ENCODE peak calls at places on chromosomes 7 and 10, in six cellular contexts. Q is IMR-90, K is transverse colon, I is body of pancreas, P is A549, S is heart left ventricle. G is an unnamed sample. For H3K4me1, the result is how much of the 10 kb centered on the place peaks cover.

GRCh38 chr10:62681211-62681940 is 123.1 kb upstream of the ADO start:
- DNase-seq in Q (no peak), P (no peak), I (no peak), K (peak), S (no peak), G (no peak)

GRCh38 chr7:74449809-74450397 is 3.8 kb upstream of the GTF2IRD1 start:
- DNase-seq in I (peak), P (peak), S (no peak), Q (peak), K (peak), G (peak)

GRCh38 chr7:90178592-90179279 is 24.5 kb downstream of the STEAP1 start:
- DNase-seq in I (no peak), P (peak), Q (peak), S (no peak), K (no peak), G (no peak)

GRCh38 chr10:87960230-87960629 is 96.8 kb downstream of the PTEN start:
- DNase-seq in I (peak), Q (peak), S (no peak), K (no peak), P (peak), G (no peak)

GRCh38 chr7:152105205-152105604 is 79.7 kb downstream of the GALNT11 start:
- DNase-seq in P (no peak), Q (no peak), K (no peak), S (no peak), I (no peak), G (no peak)

GRCh38 chr7:11430112-11430511 is 401.9 kb downstream of the THSD7A start:
- DNase-seq in P (no peak), I (no peak), S (no peak), K (no peak), Q (no peak), G (no peak)

GRCh38 chr7:27611043-27611442 is 51.6 kb downstream of the HIBADH start:
- DNase-seq in Q (peak), I (no peak), K (no peak), P (no peak), S (no peak), G (no peak)

GRCh38 chr7:30412810-30413504 is 65.6 kb downstream of the NOD1 start:
- DNase-seq in I (peak), P (peak), S (no peak), Q (peak), K (peak), G (no peak)

GRCh38 chr7:22351329-22351692 is 5.6 kb downstream of the RAPGEF5 start:
- DNase-seq in S (no peak), P (no peak), K (no peak), I (no peak), Q (no peak), G (no peak)

GRCh38 chr10:659710-660141 is 29.7 kb downstream of the DIP2C start:
- DNase-seq in Q (peak), I (no peak), S (no peak), K (no peak), P (no peak), G (no peak)

GRCh38 chr7:117165656-117166055 is 157.2 kb downstream of the WNT2 start:
- DNase-seq in K (peak), S (no peak), I (peak), P (no peak), Q (no peak), G (no peak)
- TF ChIP-seq POLR2A in K (no peak), S (no peak), I (no peak), P (no peak), Q (no peak), G (no peak)

DNA sequence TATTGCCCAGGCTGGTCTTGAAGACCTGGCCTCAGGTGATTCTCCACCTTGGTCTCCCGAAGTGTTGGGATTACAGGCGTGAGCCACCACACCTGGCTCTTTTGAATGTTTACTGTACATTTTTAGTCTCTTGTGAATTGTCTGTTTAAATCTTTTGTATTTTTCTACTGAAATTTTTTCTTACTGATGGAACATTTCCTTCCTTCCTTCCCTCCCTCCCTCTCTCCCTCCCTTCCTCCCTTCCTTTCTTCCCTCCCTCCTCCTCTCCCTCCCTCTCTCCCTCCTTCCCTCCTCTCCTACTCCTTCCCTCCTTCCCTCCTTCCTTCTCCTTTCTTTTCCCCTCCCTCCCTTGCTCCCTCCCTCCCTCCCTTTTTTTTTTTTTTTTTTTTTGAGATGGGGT is 58.0 kb downstream of the DAGLB start:
- DNase-seq in K (no peak), I (no peak), P (no peak), S (no peak), Q (no peak), G (no peak)
- H3K4me1 ChIP-seq in K (under half), I (half or more), P (half or more), S (half or more), Q (under half), G (under half)

DNA sequence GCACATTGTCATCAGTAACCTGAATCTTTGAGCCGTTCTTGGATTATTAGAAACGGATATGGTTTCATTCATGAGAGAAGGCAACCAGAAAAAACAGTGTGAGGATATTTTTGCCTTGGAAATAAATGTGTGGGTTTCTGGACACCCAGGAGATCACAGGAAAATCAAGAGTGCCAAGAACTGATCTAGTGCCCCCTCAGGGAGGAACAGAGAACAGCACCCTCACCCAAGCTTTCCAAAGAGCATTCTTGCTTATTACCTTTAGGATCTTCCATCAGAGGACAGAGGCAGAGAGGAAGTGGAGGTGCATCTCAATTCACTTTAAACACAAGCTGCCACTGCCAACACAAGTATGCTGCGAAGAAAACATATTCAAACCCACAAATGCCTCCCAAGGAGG is 851.5 kb upstream of the COBL start:
- DNase-seq in Q (no peak), K (no peak), I (no peak), S (no peak), P (peak), G (no peak)
- TF ChIP-seq CTCF in Q (no peak), K (peak), I (peak), S (no peak), P (no peak), G (peak)

GRCh38 chr7:148698397-148699023 is at the start of gene CUL1:
- DNase-seq in K (peak), I (peak), S (peak), Q (peak), P (peak), G (peak)

GRCh38 chr7:148697950-148698396 is 730 bp upstream of the CUL1 start:
- DNase-seq in P (no peak), S (no peak), Q (peak), I (no peak), K (no peak), G (no peak)

GRCh38 chr7:148695953-148696352 is 2.8 kb upstream of the CUL1 start:
- DNase-seq in S (no peak), Q (no peak), K (no peak), P (no peak), I (no peak), G (no peak)

GRCh38 chr7:148696787-148697186 is 1.9 kb upstream of the CUL1 start:
- DNase-seq in I (no peak), Q (no peak), P (no peak), K (no peak), S (no peak), G (no peak)

GRCh38 chr7:148697256-148697841 is 1.4 kb upstream of the CUL1 start:
- DNase-seq in S (no peak), P (no peak), K (peak), I (peak), Q (peak), G (no peak)
- TF ChIP-seq POLR2A in S (peak), P (no peak), K (no peak), I (no peak), Q (no peak), G (peak)

DNA sequence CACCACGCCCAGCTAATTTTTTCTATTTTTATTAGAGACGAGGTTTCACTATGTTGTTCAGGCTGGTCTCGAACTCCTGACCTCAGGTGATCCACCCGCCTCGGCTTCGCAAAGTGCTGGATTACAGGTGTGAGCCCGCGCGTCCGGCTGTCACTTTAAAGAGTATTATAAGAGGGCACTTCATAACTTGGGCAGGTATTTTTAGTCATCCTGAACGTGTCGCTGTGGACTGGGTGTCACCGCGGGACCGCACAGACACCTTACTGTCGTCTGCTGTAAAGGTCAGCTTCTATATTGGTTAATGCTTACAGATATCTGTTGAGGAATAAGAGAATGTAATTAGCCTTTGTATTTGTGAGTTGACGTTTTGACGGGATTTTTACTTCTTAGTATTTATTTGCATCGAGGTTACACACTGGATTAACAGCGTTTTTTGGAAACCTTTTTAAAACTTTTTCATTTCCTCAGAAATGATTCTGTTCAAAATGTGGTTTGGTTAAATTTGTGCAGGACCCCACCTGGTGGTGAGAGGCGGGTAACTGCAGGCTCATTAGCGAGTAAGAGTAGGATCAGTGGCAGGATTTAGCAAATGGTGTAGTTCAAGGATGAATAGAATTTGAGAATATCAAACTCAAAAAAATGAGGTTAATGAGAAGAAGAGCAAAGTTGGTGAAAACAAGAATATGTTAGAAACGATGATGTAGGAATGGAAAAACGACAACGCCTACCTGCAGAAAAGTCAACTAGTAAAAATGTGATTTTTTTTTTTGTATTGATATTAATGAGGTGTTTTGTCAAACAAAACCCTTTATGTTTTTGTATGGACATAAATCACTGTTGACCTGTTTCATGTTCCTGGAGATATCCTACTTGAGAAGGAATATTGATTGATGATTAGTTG is 3.2 kb downstream of the DNAJB6 start:
- DNase-seq in S (no peak), P (peak), Q (peak), K (peak), I (peak), G (peak)
- H3K4me1 ChIP-seq in S (half or more), P (under half), Q (under half), K (under half), I (under half), G (under half)

DNA sequence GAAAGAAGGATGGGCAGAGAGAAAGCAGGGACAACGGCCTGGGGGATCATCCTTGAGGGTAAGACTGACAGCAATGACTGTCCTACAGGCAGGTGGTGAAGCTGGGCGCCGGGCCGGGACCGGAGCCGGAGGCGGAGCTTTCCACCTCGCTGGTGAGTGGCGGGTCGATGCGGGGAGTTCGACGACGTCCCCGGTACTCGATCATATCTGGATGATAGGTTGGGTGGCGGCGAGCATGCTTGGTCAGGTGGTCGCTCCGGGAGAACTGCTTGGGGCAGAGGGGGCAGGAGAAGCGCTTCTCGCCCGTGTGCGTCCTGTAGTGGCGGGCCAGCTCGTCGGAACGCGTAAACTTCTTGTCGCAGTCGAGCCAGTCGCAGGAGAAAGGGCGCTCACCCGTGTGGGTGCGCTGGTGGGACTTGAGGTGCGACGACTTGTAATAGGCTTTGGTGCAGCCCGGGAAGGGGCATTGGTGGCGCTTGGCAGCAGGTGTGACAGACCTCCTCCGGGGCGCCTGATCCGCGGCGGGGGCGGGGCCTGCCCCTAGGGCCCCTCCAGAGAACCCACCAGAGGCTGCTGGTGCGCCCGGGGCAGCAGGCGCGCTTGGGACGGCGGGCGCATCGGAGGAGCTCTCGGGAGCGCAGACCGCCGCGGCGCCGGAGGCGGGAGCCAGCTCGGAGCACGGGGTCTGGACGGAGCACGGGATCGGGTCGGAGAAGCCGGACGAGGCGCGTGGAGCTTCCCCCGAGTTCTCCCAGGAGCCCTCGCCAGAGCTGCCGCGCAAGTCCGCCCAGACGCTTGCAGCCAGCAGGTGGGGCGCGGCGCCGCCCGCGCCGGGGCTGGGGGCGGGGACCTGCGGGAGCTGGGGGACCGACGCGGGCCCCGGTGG is 784 bp downstream of the KLF14 start:
- DNase-seq in K (peak), S (peak), Q (peak), P (peak), I (peak), G (no peak)
- TF ChIP-seq CTCF in K (no peak), S (no peak), Q (no peak), P (no peak), I (no peak), G (no peak)

GRCh38 chr7:100604976-100605911 is 3.1 kb downstream of the PCOLCE start:
- DNase-seq in Q (no peak), P (peak), I (peak), K (peak), S (peak), G (peak)

GRCh38 chr7:100602889-100603696 is 930 bp downstream of the PCOLCE start:
- DNase-seq in S (peak), P (no peak), K (peak), I (peak), Q (peak), G (no peak)

GRCh38 chr7:100606313-100606712 is 4.2 kb downstream of the PCOLCE start:
- DNase-seq in P (no peak), K (no peak), Q (no peak), S (no peak), I (no peak), G (no peak)

GRCh38 chr7:100603697-100604077 is 1.5 kb downstream of the PCOLCE start:
- DNase-seq in P (no peak), Q (peak), S (no peak), I (no peak), K (no peak), G (no peak)

DNA sequence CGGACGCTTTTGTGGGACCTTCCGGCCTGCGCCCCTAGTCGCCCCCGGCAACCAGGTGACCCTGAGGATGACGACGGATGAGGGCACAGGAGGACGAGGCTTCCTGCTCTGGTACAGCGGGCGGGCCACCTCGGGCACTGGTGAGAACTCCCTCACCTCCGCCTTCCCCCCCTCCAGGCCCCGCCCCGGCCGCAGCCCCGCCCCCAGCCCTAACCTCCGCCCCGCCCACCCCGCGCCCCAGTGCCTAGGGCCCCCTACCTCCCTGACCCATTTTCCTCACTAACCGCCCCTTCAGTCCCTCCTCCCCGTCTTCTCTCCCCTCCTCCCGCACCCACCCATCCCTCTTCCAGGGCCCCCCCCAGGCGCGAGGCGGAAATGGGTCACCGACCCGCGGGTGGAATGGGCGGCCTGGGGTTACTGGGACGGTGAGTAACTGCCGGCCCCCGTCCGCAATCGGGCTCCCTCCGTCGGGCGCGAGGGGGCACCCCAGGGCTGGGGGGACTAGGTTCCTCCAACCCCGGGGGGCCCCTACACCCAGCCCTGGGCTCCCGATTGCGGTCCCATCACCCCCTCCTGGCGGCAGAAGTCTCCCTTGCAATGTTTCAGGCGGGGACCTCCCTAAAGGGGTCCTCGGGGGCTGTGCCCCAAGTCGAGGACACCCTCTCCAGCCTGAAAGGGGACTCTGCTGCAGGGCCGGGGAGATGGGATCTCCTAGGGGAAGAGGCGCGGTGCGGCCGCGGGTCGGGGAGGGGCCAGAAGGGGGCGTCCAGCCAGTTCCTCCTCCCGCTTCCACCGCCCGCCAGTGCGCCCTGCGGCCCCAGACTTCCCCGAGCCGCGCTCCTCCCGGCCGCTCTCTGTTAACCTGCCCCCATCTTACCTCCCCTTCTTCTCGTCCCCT is 2.2 kb downstream of the PCOLCE start:
- DNase-seq in Q (peak), K (peak), S (peak), I (peak), P (peak), G (peak)
- TF ChIP-seq POLR2A in Q (no peak), K (peak), S (peak), I (peak), P (peak), G (peak)

G was measured in right lobe of liver.